ENCODE peak calls at places on chromosome 1, in eight cellular contexts. G is A673; R is left lung; T is pancreas; O is heart left ventricle; J is astrocyte; I is neural progenitor cell; B is effector memory CD4-positive, alpha-beta T cell. A is an unnamed sample. For H3K4me1, the result is how much of the 10 kb centered on the place peaks cover.

GRCh38 chr1:91929246-91929645 is 20.0 kb upstream of the BRDT start:
- DNase-seq in G (no peak), J (no peak), T (no peak), O (no peak), B (no peak), R (no peak), I (peak), A (peak)

GRCh38 chr1:16984717-16985116 is 4.3 kb upstream of the MFAP2 start:
- DNase-seq in G (peak), I (no peak), O (peak), J (peak), T (no peak), B (no peak), R (no peak), A (no peak)

GRCh38 chr1:1435911-1436633 is 582 bp downstream of the VWA1 start:
- DNase-seq in I (no peak), G (no peak), J (no peak), B (no peak), T (peak), O (peak), R (peak), A (no peak)

GRCh38 chr1:233341117-233341516 is 13.6 kb downstream of the MAP3K21 start:
- DNase-seq in G (no peak), R (no peak), O (no peak), I (no peak), J (no peak), B (no peak), T (peak), A (no peak)

GRCh38 chr1:109947582-109948284 is 36.8 kb upstream of the AHCYL1 start:
- DNase-seq in B (no peak), R (no peak), I (no peak), J (no peak), T (no peak), G (no peak), O (no peak), A (no peak)

GRCh38 chr1:243341074-243341473 is 85.2 kb downstream of the SDCCAG8 start:
- DNase-seq in O (no peak), T (no peak), J (no peak), I (no peak), R (no peak), G (no peak), B (no peak), A (no peak)

GRCh38 chr1:204323887-204324286 is 35.8 kb downstream of the PLEKHA6 start:
- DNase-seq in I (no peak), J (peak), G (no peak), O (no peak), R (no peak), B (no peak), T (no peak), A (no peak)

GRCh38 chr1:10767282-10767681 is 29.2 kb downstream of the CASZ1 start:
- DNase-seq in I (no peak), R (peak), T (no peak), O (no peak), J (no peak), G (no peak), B (no peak), A (peak)

GRCh38 chr1:91760487-91760886 is 125.5 kb downstream of the TGFBR3 start:
- DNase-seq in O (no peak), G (no peak), T (no peak), J (no peak), R (no peak), B (no peak), I (no peak), A (no peak)

GRCh38 chr1:43512133-43512532 is 18.6 kb upstream of the PTPRF start:
- DNase-seq in J (no peak), B (no peak), T (no peak), I (no peak), G (no peak), O (no peak), R (no peak), A (no peak)

GRCh38 chr1:159289059-159289458 is 13.1 kb upstream of the FCER1A start:
- DNase-seq in R (no peak), O (no peak), B (no peak), J (no peak), G (no peak), I (no peak), T (no peak), A (no peak)
- H3K4me1 ChIP-seq in R (under half), O (under half), B (under half), J (under half), G (under half), I (under half), T (under half), A (under half)

DNA sequence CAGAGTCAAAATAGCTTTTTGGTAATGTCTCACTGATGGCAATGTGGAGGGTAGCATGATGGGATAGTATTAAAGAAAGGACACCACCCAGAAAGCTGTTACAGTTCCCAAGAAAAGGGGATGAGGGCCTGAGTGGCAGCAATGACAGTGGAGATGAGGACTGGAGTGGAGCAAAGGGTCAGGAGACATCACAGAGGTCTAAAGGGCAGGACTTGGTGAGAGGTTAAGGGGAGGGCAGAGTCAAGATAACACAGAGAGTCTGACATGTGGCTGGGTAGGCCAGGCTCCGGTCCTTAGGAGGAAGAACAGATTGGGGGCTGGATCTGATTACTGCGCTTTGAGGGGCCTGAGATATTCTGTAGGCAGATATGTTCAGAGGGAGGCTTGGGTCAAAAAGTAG is 19.3 kb downstream of the ELF3 start:
- DNase-seq in G (no peak), B (no peak), O (no peak), I (no peak), R (no peak), T (no peak), J (no peak), A (no peak)
- H3K4me1 ChIP-seq in G (under half), B (under half), O (under half), I (under half), R (under half), T (under half), J (under half), A (under half)

GRCh38 chr1:111909010-111909409 is 80.5 kb downstream of the KCND3 start:
- DNase-seq in G (no peak), T (no peak), I (peak), J (no peak), O (no peak), B (no peak), R (no peak), A (no peak)

GRCh38 chr1:111906816-111907215 is 82.7 kb downstream of the KCND3 start:
- DNase-seq in R (no peak), T (no peak), O (no peak), I (no peak), J (no peak), G (no peak), B (no peak), A (peak)

GRCh38 chr1:111907321-111907720 is 82.1 kb downstream of the KCND3 start:
- DNase-seq in T (no peak), G (no peak), I (no peak), R (no peak), J (no peak), B (no peak), O (no peak), A (peak)

GRCh38 chr1:111906111-111906510 is 83.4 kb downstream of the KCND3 start:
- DNase-seq in T (no peak), J (no peak), B (no peak), R (no peak), G (no peak), O (no peak), I (no peak), A (no peak)

GRCh38 chr1:111908222-111908621 is 81.2 kb downstream of the KCND3 start:
- DNase-seq in T (no peak), G (no peak), B (no peak), O (no peak), I (no peak), R (no peak), J (no peak), A (no peak)
- H3K4me1 ChIP-seq in T (under half), G (under half), B (under half), O (under half), I (under half), R (under half), J (under half), A (half or more)

GRCh38 chr1:107865627-107866026 is 99.4 kb downstream of the VAV3 start:
- DNase-seq in O (no peak), B (no peak), R (no peak), I (no peak), T (no peak), G (no peak), J (no peak), A (peak)

GRCh38 chr1:107858323-107858722 is 106.7 kb downstream of the VAV3 start:
- DNase-seq in O (no peak), B (no peak), R (no peak), J (no peak), G (no peak), I (peak), T (no peak), A (no peak)

GRCh38 chr1:107863342-107863741 is 101.6 kb downstream of the VAV3 start:
- DNase-seq in J (no peak), I (no peak), O (no peak), G (no peak), R (no peak), B (no peak), T (no peak), A (no peak)

GRCh38 chr1:107866870-107867269 is 98.1 kb downstream of the VAV3 start:
- DNase-seq in I (no peak), O (no peak), J (no peak), G (no peak), R (no peak), T (no peak), B (no peak), A (no peak)

GRCh38 chr1:107862064-107862463 is 102.9 kb downstream of the VAV3 start:
- DNase-seq in R (no peak), I (no peak), B (no peak), G (peak), J (no peak), T (no peak), O (no peak), A (no peak)
- H3K4me1 ChIP-seq in R (under half), I (under half), B (under half), G (under half), J (under half), T (under half), O (under half), A (under half)

DNA sequence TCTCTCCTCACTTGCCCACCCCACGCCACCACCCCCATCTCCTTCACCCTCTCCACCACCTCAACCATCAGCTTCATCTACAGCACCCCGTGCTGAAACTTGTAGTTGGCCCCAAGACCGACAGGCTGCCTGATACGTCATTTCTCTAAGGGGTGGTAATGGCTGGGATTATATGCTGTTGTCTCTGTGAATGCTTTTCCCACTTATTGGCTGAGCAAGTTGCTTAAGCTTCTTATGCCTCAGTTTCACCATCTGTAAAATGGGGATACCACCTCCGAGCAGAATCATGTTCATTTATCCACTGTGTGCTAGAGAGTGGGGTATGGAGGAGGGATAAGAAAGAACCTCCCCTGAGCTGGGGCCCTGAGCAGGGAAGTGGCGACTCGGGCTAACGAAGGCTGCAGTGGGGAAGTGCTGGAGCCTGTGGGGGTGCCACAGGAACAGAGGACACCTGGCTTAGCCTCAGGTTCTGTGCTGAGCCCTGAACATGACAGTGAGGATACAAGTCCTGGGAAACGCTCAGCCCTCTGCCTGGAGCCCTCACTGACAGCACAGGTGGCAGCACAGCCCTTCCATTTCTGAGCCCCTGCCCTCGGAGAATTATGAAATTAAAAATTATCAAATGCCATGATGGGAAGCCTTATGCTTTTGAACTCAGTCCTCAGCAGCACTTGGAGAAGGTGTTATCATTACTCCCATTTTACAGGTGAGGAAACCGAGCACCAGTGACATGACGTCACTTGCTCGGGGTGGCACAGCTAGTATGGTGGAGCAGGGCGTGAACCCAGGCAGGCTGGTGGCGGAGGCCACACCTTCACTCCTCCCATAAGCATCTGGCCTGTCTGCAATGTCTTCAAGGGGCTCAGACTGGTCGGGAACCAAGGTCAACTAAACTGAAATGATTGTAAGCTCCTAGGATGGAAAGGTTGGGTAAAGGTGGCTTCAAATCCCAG is 2.8 kb downstream of the MATN1 start:
- DNase-seq in O (no peak), T (no peak), I (no peak), J (no peak), R (peak), B (no peak), G (no peak), A (no peak)
- H3K4me1 ChIP-seq in O (under half), T (under half), I (under half), J (under half), R (under half), B (under half), G (under half), A (under half)

A was measured in SJCRH30.